ENCODE peak calls at places on chromosome 4, in seven cellular contexts. D is upper lobe of right lung; M is Peyer's patch; A is CD4-positive, CD25-positive, alpha-beta regulatory T cell; H is right atrium auricular region; B is GM23338; R is transverse colon. P is an unnamed sample.

GRCh38 chr4:123526511-123526910 is 129.9 kb downstream of the SPRY1 start:
- DNase-seq in D (no peak), M (no peak), A (no peak), H (no peak), B (no peak), R (no peak), P (no peak)

GRCh38 chr4:31114821-31115220 is 394.7 kb downstream of the PCDH7 start:
- DNase-seq in D (no peak), M (no peak), A (no peak), H (no peak), B (no peak), R (no peak), P (no peak)

GRCh38 chr4:158949094-158949493 is 153.8 kb upstream of the RAPGEF2 start:
- DNase-seq in D (no peak), M (no peak), A (no peak), H (no peak), B (no peak), R (no peak), P (no peak)

GRCh38 chr4:20252656-20253271 is 1.1 kb downstream of the SLIT2 start:
- DNase-seq in D (peak; percentile 68), M (no peak), A (no peak), H (no peak), B (peak; percentile 53), R (peak; percentile 11), P (no peak)

GRCh38 chr4:80948995-80949394 is 81.5 kb upstream of the BMP3 start:
- DNase-seq in D (no peak), M (no peak), A (no peak), H (no peak), B (no peak), R (no peak), P (no peak)

GRCh38 chr4:159420162-159421057 is 317.5 kb downstream of the RAPGEF2 start:
- DNase-seq in D (no peak), M (no peak), A (no peak), H (no peak), B (peak; percentile 27), R (no peak), P (no peak)

GRCh38 chr4:138560448-138560847 is 318.3 kb upstream of the SLC7A11 start:
- DNase-seq in D (no peak), M (no peak), A (no peak), H (no peak), B (peak; percentile 75), R (no peak), P (no peak)

GRCh38 chr4:87732033-87732770 is 67.2 kb upstream of the IBSP start:
- DNase-seq in D (no peak), M (no peak), A (no peak), H (no peak), B (no peak), R (no peak), P (no peak)

GRCh38 chr4:95142877-95143412 is 385.2 kb downstream of the BMPR1B start:
- DNase-seq in D (no peak), M (no peak), A (no peak), H (no peak), B (peak; percentile 24), R (no peak), P (no peak)

GRCh38 chr4:12852338-12853307 is 631.5 kb downstream of the RAB28 start:
- DNase-seq in D (no peak), M (no peak), A (no peak), H (no peak), B (peak; percentile 94), R (no peak), P (no peak)

GRCh38 chr4:186255122-186255521 is 10.9 kb upstream of the F11 start:
- DNase-seq in D (no peak), M (no peak), A (no peak), H (no peak), B (no peak), R (no peak), P (no peak)

GRCh38 chr4:30757357-30757756 is 37.2 kb downstream of the PCDH7 start:
- DNase-seq in D (no peak), M (no peak), A (no peak), H (no peak), B (no peak), R (no peak), P (no peak)

GRCh38 chr4:94909645-94910044 is 151.9 kb downstream of the BMPR1B start:
- DNase-seq in D (no peak), M (no peak), A (no peak), H (no peak), B (no peak), R (no peak), P (no peak)

GRCh38 chr4:48772568-48772967 is 7.5 kb downstream of the FRYL start:
- DNase-seq in D (no peak), M (no peak), A (no peak), H (no peak), B (no peak), R (no peak), P (no peak)

GRCh38 chr4:181138116-181138515 is 1105.1 kb upstream of the TENM3 start:
- DNase-seq in D (no peak), M (no peak), A (no peak), H (no peak), B (no peak), R (no peak), P (no peak)

GRCh38 chr4:171612907-171613306 is 200.3 kb upstream of the GALNTL6 start:
- DNase-seq in D (no peak), M (no peak), A (no peak), H (no peak), B (no peak), R (no peak), P (no peak)

GRCh38 chr4:23766334-23766733 is 123.5 kb downstream of the PPARGC1A start:
- DNase-seq in D (no peak), M (no peak), A (no peak), H (no peak), B (no peak), R (no peak), P (no peak)

GRCh38 chr4:156347412-156348075 is 393.9 kb upstream of the CTSO start:
- DNase-seq in D (no peak), M (no peak), A (no peak), H (no peak), B (peak; percentile 17), R (no peak), P (no peak)

GRCh38 chr4:23888421-23889319 is 1.2 kb downstream of the PPARGC1A start:
- DNase-seq in D (no peak), M (no peak), A (no peak), H (no peak), B (peak; percentile 21), R (no peak), P (no peak)

GRCh38 chr4:144654161-144654560 is 8.2 kb downstream of the HHIP start:
- DNase-seq in D (no peak), M (no peak), A (no peak), H (no peak), B (no peak), R (no peak), P (no peak)

GRCh38 chr4:121632686-121633085 is 64.1 kb downstream of the ANXA5 start:
- DNase-seq in D (no peak), M (no peak), A (no peak), H (no peak), B (no peak), R (no peak), P (no peak)

GRCh38 chr4:94889523-94889922 is 131.8 kb downstream of the BMPR1B start:
- DNase-seq in D (no peak), M (no peak), A (no peak), H (no peak), B (no peak), R (no peak), P (no peak)

GRCh38 chr4:90958256-90958895 is 831.2 kb downstream of the CCSER1 start:
- DNase-seq in D (no peak), M (no peak), A (no peak), H (no peak), B (peak; percentile 7), R (no peak), P (no peak)

GRCh38 chr4:176788971-176789370 is 3.8 kb downstream of the VEGFC start:
- DNase-seq in D (no peak), M (no peak), A (no peak), H (no peak), B (no peak), R (no peak), P (no peak)

GRCh38 chr4:108690738-108691137 is 40.3 kb downstream of the OSTC start:
- DNase-seq in D (no peak), M (no peak), A (no peak), H (no peak), B (no peak), R (no peak), P (no peak)

DNA sequence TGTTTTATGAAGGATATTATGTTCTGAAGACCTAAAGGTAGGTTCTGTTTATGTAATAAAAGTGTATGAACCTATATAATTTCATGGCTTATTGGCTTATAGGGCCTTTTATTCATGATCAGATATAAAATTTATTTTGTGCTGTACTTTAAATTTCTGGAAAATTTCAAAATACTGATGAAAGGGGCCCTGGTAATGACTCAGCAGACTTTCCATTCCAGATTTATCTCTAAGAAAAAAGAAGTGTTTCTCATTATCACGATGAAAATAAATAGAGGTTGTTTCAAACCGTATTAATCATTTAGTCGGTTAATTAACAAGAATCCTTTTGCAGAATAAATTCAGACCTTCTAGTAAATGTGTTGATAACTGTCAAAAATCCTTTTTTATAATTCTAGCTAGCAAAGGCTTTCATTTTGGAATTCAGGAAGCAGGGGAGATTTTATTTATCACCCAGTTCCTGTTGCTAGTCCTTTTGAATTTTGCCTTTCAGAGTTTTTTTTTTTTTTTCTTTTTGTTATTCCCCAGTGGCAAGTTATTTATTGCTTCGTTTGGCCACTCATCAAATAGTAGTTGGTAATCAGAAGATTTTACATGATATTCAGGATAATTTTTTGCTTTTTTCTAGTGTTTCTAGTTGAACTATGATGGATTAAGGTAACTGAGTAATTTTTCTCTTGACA is 5.4 kb upstream of the TAPT1 start:
- DNase-seq in D (no peak), M (no peak), A (no peak), H (no peak), B (no peak), R (no peak), P (no peak)
- H3K4me3 ChIP-seq in D (no peak overlapping the region), M (no peak overlapping the region), A (no peak overlapping the region), H (no peak overlapping the region), B (no peak overlapping the region), R (no peak overlapping the region), P (peak overlapping the region; percentile 55)

DNA sequence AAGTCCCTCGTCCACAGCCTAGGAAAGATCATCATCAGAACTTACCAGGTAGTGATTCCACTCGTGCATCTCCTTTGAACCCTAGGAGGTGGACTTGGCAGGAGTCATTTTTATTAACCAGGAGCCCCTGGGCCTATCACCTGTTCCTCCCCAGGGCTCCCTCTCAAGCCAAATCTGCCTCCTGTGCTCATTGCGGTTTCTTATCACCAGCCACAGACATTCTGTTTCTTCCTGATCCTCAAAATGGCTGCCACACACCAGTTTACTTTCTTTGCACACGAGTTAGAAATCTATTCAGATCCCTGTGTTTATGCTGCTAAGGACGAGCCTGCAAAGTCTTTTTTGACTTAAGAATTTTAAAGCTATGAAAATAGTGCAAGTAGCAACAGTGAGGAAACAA is 354.5 kb upstream of the BOD1L1 start:
- DNase-seq in D (no peak), M (no peak), A (no peak), H (no peak), B (no peak), R (no peak), P (no peak)
- H3K4me3 ChIP-seq in D (no peak overlapping the region), M (no peak overlapping the region), A (no peak overlapping the region), H (no peak overlapping the region), B (no peak overlapping the region), R (no peak overlapping the region), P (no peak overlapping the region)

GRCh38 chr4:54231419-54232150 is 2.5 kb downstream of the PDGFRA start:
- DNase-seq in D (no peak), M (no peak), A (no peak), H (peak; percentile 77), B (peak; percentile 60), R (no peak), P (no peak)
- H3K4me3 ChIP-seq in D (peak overlapping the region; percentile 55), M (peak overlapping the region; percentile 35), A (no peak overlapping the region), H (peak overlapping the region; percentile 52), B (peak overlapping the region; percentile 86), R (peak overlapping the region; percentile 56), P (peak overlapping the region; percentile 64)

GRCh38 chr4:89253306-89253705 is 54.3 kb downstream of the GPRIN3 start:
- DNase-seq in D (no peak), M (no peak), A (no peak), H (no peak), B (no peak), R (no peak), P (no peak)
- H3K4me3 ChIP-seq in D (no peak overlapping the region), M (no peak overlapping the region), A (no peak overlapping the region), H (no peak overlapping the region), B (no peak overlapping the region), R (no peak overlapping the region), P (no peak overlapping the region)